ENCODE peak calls at places on chromosomes 2 and 18, in four cellular contexts. One of them, this sample, is unnamed.

GRCh38 chr2:98806266-98806697 is 75.3 kb upstream of the MGAT4A start:
- DNase-seq in posterior vena cava: no peak
- DNase-seq in amniotic stem cell: no peak
- DNase-seq in HEK293T: peak
- DNase-seq in this sample: no peak

GRCh38 chr18:69949538-69949936 is 1.9 kb upstream of the CD226 start:
- DNase-seq in amniotic stem cell: no peak
- DNase-seq in HEK293T: no peak
- DNase-seq in posterior vena cava: no peak
- DNase-seq in this sample: no peak

GRCh38 chr2:189254268-189254883 is 74.8 kb upstream of the COL5A2 start:
- DNase-seq in posterior vena cava: peak
- DNase-seq in HEK293T: no peak
- DNase-seq in amniotic stem cell: peak
- DNase-seq in this sample: no peak

GRCh38 chr2:23096905-23097602 is 287.9 kb upstream of the KLHL29 start:
- DNase-seq in HEK293T: no peak
- DNase-seq in amniotic stem cell: no peak
- DNase-seq in posterior vena cava: no peak
- DNase-seq in this sample: no peak

GRCh38 chr18:7514796-7515440 is 52.2 kb upstream of the PTPRM start:
- DNase-seq in posterior vena cava: no peak
- DNase-seq in HEK293T: no peak
- DNase-seq in amniotic stem cell: no peak
- DNase-seq in this sample: peak

GRCh38 chr18:72799106-72799505 is 68.7 kb downstream of the NETO1 start:
- DNase-seq in amniotic stem cell: peak
- DNase-seq in posterior vena cava: no peak
- DNase-seq in HEK293T: no peak
- DNase-seq in this sample: no peak

GRCh38 chr2:44448860-44449527 is 87.2 kb downstream of the CAMKMT start:
- DNase-seq in posterior vena cava: no peak
- DNase-seq in amniotic stem cell: no peak
- DNase-seq in HEK293T: no peak
- DNase-seq in this sample: no peak

GRCh38 chr18:24600076-24600654 is 139.7 kb downstream of the HRH4 start:
- DNase-seq in amniotic stem cell: peak
- DNase-seq in posterior vena cava: no peak
- DNase-seq in HEK293T: peak
- DNase-seq in this sample: peak

GRCh38 chr18:60892441-60892840 is 440.8 kb upstream of the CDH20 start:
- DNase-seq in HEK293T: no peak
- DNase-seq in posterior vena cava: no peak
- DNase-seq in amniotic stem cell: no peak
- DNase-seq in this sample: no peak

GRCh38 chr2:230773039-230773773 is 60.6 kb downstream of the CAB39 start:
- DNase-seq in posterior vena cava: no peak
- DNase-seq in HEK293T: no peak
- DNase-seq in amniotic stem cell: no peak
- DNase-seq in this sample: no peak

GRCh38 chr2:28587526-28588230 is 91.8 kb downstream of the PLB1 start:
- DNase-seq in amniotic stem cell: no peak
- DNase-seq in HEK293T: no peak
- DNase-seq in posterior vena cava: peak
- DNase-seq in this sample: no peak

GRCh38 chr18:3619746-3620145 is 169.8 kb downstream of the TGIF1 start:
- DNase-seq in amniotic stem cell: no peak
- DNase-seq in HEK293T: no peak
- DNase-seq in posterior vena cava: no peak
- DNase-seq in this sample: no peak

GRCh38 chr2:15560404-15560987 is 638 bp downstream of the NBAS start:
- DNase-seq in amniotic stem cell: peak
- DNase-seq in HEK293T: peak
- DNase-seq in posterior vena cava: no peak
- DNase-seq in this sample: peak

GRCh38 chr2:235414422-235414821 is 79.4 kb upstream of the AGAP1 start:
- DNase-seq in HEK293T: no peak
- DNase-seq in posterior vena cava: no peak
- DNase-seq in amniotic stem cell: no peak
- DNase-seq in this sample: no peak

GRCh38 chr18:63336366-63337099 is 17.0 kb upstream of the BCL2 start:
- DNase-seq in HEK293T: no peak
- DNase-seq in amniotic stem cell: peak
- DNase-seq in posterior vena cava: no peak
- DNase-seq in this sample: no peak

GRCh38 chr2:191665286-191665685 is 12.7 kb upstream of the NABP1 start:
- DNase-seq in posterior vena cava: no peak
- DNase-seq in HEK293T: no peak
- DNase-seq in amniotic stem cell: no peak
- DNase-seq in this sample: no peak

GRCh38 chr2:86068098-86069047 is 37.3 kb downstream of the POLR1A start:
- DNase-seq in HEK293T: no peak
- DNase-seq in posterior vena cava: peak
- DNase-seq in amniotic stem cell: no peak
- DNase-seq in this sample: peak

GRCh38 chr2:135741043-135741394 is 636 bp upstream of the UBXN4 start:
- DNase-seq in HEK293T: no peak
- DNase-seq in posterior vena cava: no peak
- DNase-seq in amniotic stem cell: no peak
- DNase-seq in this sample: no peak

GRCh38 chr2:233141888-233142287 is 81.7 kb downstream of the INPP5D start:
- DNase-seq in amniotic stem cell: no peak
- DNase-seq in HEK293T: no peak
- DNase-seq in posterior vena cava: no peak
- DNase-seq in this sample: no peak

GRCh38 chr18:56702946-56703345 is 51.8 kb downstream of the WDR7 start:
- DNase-seq in HEK293T: peak
- DNase-seq in posterior vena cava: no peak
- DNase-seq in amniotic stem cell: peak
- DNase-seq in this sample: peak

GRCh38 chr2:60717691-60718090 is 38.4 kb upstream of the PAPOLG start:
- DNase-seq in posterior vena cava: no peak
- DNase-seq in HEK293T: no peak
- DNase-seq in amniotic stem cell: no peak
- DNase-seq in this sample: no peak

GRCh38 chr2:234355798-234356365 is 141.0 kb downstream of the ARL4C start:
- DNase-seq in HEK293T: no peak
- DNase-seq in posterior vena cava: no peak
- DNase-seq in amniotic stem cell: no peak
- DNase-seq in this sample: no peak

GRCh38 chr2:25894135-25894830 is 16.0 kb upstream of the ASXL2 start:
- DNase-seq in amniotic stem cell: no peak
- DNase-seq in posterior vena cava: no peak
- DNase-seq in HEK293T: no peak
- DNase-seq in this sample: no peak

GRCh38 chr2:25936889-25937545 is 45.3 kb downstream of the KIF3C start:
- DNase-seq in posterior vena cava: no peak
- DNase-seq in amniotic stem cell: no peak
- DNase-seq in HEK293T: no peak
- DNase-seq in this sample: no peak

GRCh38 chr2:237486334-237486818 is 675 bp upstream of the MLPH start:
- DNase-seq in amniotic stem cell: no peak
- DNase-seq in posterior vena cava: no peak
- DNase-seq in HEK293T: no peak
- DNase-seq in this sample: no peak

GRCh38 chr2:127685410-127686110 is 10.2 kb upstream of the LIMS2 start:
- DNase-seq in amniotic stem cell: no peak
- DNase-seq in HEK293T: no peak
- DNase-seq in posterior vena cava: no peak
- DNase-seq in this sample: no peak

GRCh38 chr2:15107137-15107536 is 454.0 kb downstream of the NBAS start:
- DNase-seq in HEK293T: no peak
- DNase-seq in amniotic stem cell: no peak
- DNase-seq in posterior vena cava: no peak
- DNase-seq in this sample: no peak

GRCh38 chr2:64024259-64024949 is 5.2 kb upstream of the VPS54 start:
- DNase-seq in amniotic stem cell: no peak
- DNase-seq in HEK293T: no peak
- DNase-seq in posterior vena cava: no peak
- DNase-seq in this sample: no peak

GRCh38 chr18:37559194-37559593 is 6.4 kb downstream of the CELF4 start:
- DNase-seq in HEK293T: no peak
- DNase-seq in amniotic stem cell: no peak
- DNase-seq in posterior vena cava: peak
- DNase-seq in this sample: no peak

GRCh38 chr2:73588177-73588576 is 54.0 kb downstream of the NAT8 start:
- DNase-seq in posterior vena cava: no peak
- DNase-seq in HEK293T: no peak
- DNase-seq in amniotic stem cell: no peak
- DNase-seq in this sample: no peak

GRCh38 chr2:3674446-3674845 is 16.4 kb downstream of the ALLC start:
- DNase-seq in amniotic stem cell: no peak
- DNase-seq in posterior vena cava: no peak
- DNase-seq in HEK293T: no peak
- DNase-seq in this sample: no peak